ENCODE peak calls at places on chromosomes 13 and 19, in ten cellular contexts. I is lung, Z is neural progenitor cell, V is bronchial epithelial cell, E is psoas muscle, D is hepatocyte, P is uterus, Q is mammary epithelial cell, K is coronary artery, N is astrocyte. W is an unnamed sample.

GRCh38 chr13:23778879-23779278 is 110.3 kb downstream of the MIPEP start:
- DNase-seq in V (peak; percentile 90), Z (no peak), K (no peak), P (no peak), D (no peak), I (no peak), E (no peak), Q (peak; percentile 52), N (peak; percentile 67), W (no peak)

GRCh38 chr19:39261704-39262103 is 6.5 kb upstream of the IFNL2 start:
- DNase-seq in E (no peak), P (no peak), Q (no peak), I (no peak), V (no peak), Z (no peak), K (no peak), D (no peak), N (no peak), W (no peak)

GRCh38 chr13:44231786-44232516 is 141.7 kb upstream of the SERP2 start:
- DNase-seq in I (peak; percentile 89), E (peak; percentile 72), K (no peak), V (peak; percentile 100), Z (no peak), Q (peak; percentile 98), N (peak; percentile 96), P (peak; percentile 69), D (peak; percentile 90), W (peak; percentile 86)

GRCh38 chr13:38399540-38399939 is 49.9 kb downstream of the UFM1 start:
- DNase-seq in E (no peak), Q (no peak), N (no peak), P (no peak), K (no peak), D (no peak), I (no peak), V (no peak), Z (no peak), W (no peak)

GRCh38 chr13:113457510-113457909 is 4.2 kb upstream of the ADPRHL1 start:
- DNase-seq in P (no peak), I (no peak), D (no peak), K (no peak), V (no peak), Z (no peak), Q (no peak), N (no peak), E (no peak), W (no peak)

GRCh38 chr13:85266771-85267170 is 532.4 kb downstream of the SLITRK6 start:
- DNase-seq in Z (peak; percentile 16), V (no peak), P (no peak), I (no peak), Q (no peak), N (no peak), E (no peak), D (no peak), K (no peak), W (no peak)

GRCh38 chr13:23599083-23599925 is 29.1 kb downstream of the TNFRSF19 start:
- DNase-seq in E (no peak), K (no peak), P (no peak), Z (peak; percentile 38), N (no peak), Q (no peak), V (peak; percentile 79), I (no peak), D (peak; percentile 66), W (no peak)

GRCh38 chr13:22387899-22388298 is 717.0 kb downstream of the FGF9 start:
- DNase-seq in Q (no peak), N (no peak), I (no peak), P (no peak), E (no peak), D (no peak), V (no peak), Z (no peak), K (no peak), W (no peak)

GRCh38 chr13:95707442-95708389 is 30.8 kb downstream of the DNAJC3 start:
- DNase-seq in I (no peak), D (no peak), P (no peak), Q (no peak), K (no peak), N (no peak), E (no peak), Z (no peak), V (no peak), W (no peak)

GRCh38 chr19:15191514-15191913 is 9.3 kb downstream of the NOTCH3 start:
- DNase-seq in K (no peak), V (no peak), D (no peak), Z (no peak), P (no peak), Q (no peak), I (no peak), E (no peak), N (no peak), W (no peak)

GRCh38 chr13:50593228-50593627 is 250.3 kb downstream of the DLEU7 start:
- DNase-seq in E (no peak), I (no peak), V (no peak), Z (no peak), D (no peak), Q (no peak), N (peak; percentile 18), K (no peak), P (no peak), W (no peak)

GRCh38 chr13:50596103-50596502 is 247.4 kb downstream of the DLEU7 start:
- DNase-seq in K (no peak), E (no peak), Q (no peak), D (no peak), N (no peak), P (no peak), I (no peak), Z (no peak), V (no peak), W (no peak)

GRCh38 chr13:50596776-50597203 is 246.7 kb downstream of the DLEU7 start:
- DNase-seq in E (no peak), V (no peak), Q (no peak), N (no peak), P (no peak), K (no peak), Z (no peak), D (no peak), I (no peak), W (no peak)

GRCh38 chr13:50592412-50593145 is 250.9 kb downstream of the DLEU7 start:
- DNase-seq in Z (no peak), V (peak; percentile 92), E (no peak), N (peak; percentile 91), D (no peak), I (no peak), Q (peak; percentile 82), K (no peak), P (no peak), W (peak; percentile 44)

DNA sequence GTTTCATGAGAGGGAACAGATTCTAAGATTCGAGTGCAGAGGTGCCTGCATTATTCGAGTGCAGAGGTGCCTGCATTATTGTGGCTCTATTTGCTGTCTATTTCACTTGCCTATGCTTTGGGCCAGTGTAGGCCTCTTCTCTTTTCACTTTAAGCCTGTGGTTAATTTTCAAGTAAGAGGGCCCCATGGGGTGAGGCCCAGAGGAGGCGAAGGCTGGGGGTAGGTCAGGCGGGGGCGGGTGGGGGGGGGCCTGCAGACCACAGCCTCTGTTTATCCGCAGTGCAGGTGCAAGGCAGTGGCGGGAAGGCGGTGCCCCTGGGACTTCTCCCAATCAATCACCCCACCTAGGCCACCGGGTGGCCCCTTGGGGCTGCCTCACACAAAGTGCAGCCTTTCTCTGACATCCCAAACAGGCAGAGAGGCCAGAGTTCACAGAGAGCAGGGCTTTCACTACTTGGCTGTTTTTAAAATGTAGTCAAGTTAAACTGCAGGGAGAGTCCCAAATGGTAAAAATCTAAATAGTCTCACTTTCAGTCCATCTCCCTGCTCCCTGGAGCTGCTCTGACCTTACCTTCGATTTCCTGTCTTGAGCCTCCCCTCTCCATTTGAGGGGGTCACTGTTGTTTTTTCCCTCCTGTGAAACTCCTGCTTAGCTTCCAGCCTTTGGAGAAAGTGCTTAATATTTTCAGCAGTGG is 249.1 kb downstream of the DLEU7 start:
- DNase-seq in I (no peak), V (no peak), D (no peak), P (no peak), Z (peak; percentile 57), Q (no peak), N (no peak), E (no peak), K (no peak), W (no peak)
- H3K4me3 ChIP-seq in I (no peak overlapping the region), V (no peak overlapping the region), D (no peak overlapping the region), P (no peak overlapping the region), Z (no peak overlapping the region), Q (no peak overlapping the region), N (no peak overlapping the region), E (no peak overlapping the region), K (no peak overlapping the region), W (no peak overlapping the region)

GRCh38 chr13:78586706-78587105 is 16.6 kb downstream of the POU4F1 start:
- DNase-seq in Q (no peak), N (no peak), E (no peak), I (no peak), K (no peak), V (no peak), D (no peak), P (no peak), Z (peak; percentile 91), W (no peak)
- TF ChIP-seq CTCF in Q (peak; percentile 25), N (no peak), E (no peak), I (no peak), K (no peak), V (peak; percentile 16), D (peak; percentile 13), P (no peak), Z (peak; percentile 82), W (no peak)

GRCh38 chr19:46697142-46697960 is 19.6 kb downstream of the PRKD2 start:
- DNase-seq in V (peak; percentile 64), Q (no peak), P (peak; percentile 90), Z (peak; percentile 97), N (peak; percentile 23), D (peak; percentile 88), K (peak; percentile 85), E (peak; percentile 90), I (peak; percentile 95), W (no peak)
- H3K4me3 ChIP-seq in V (no peak overlapping the region), Q (no peak overlapping the region), P (no peak overlapping the region), Z (no peak overlapping the region), N (no peak overlapping the region), D (no peak overlapping the region), K (peak overlapping the region; percentile 23), E (peak overlapping the region; percentile 38), I (no peak overlapping the region), W (no peak overlapping the region)

GRCh38 chr13:79246575-79246949 is 159.5 kb downstream of the RBM26 start:
- DNase-seq in Q (no peak), N (no peak), I (no peak), Z (no peak), K (no peak), E (no peak), P (no peak), V (peak; percentile 21), D (no peak), W (no peak)
- TF ChIP-seq CTCF in Q (peak; percentile 17), N (no peak), I (no peak), Z (no peak), K (no peak), E (no peak), P (no peak), V (peak; percentile 29), D (peak; percentile 36), W (no peak)

W was measured in AG09309.